ENCODE peak calls at places on chromosomes 5 and 9, in eight cellular contexts. M is HFF-Myc, L is HCT116, V is brain microvascular endothelial cell, H is GM03348, K is glutamatergic neuron, C is NCI-H82, A is iPS DF 6.9. J is an unnamed sample.

GRCh38 chr5:59039296-59040006 is 456.6 kb downstream of the RAB3C start:
- DNase-seq in M (no peak), L (no peak), V (peak; percentile 78), H (peak; percentile 84), K (peak; percentile 63), C (peak; percentile 55), A (no peak), J (peak; percentile 42)

GRCh38 chr5:107455111-107455544 is 215.6 kb downstream of the EFNA5 start:
- DNase-seq in M (no peak), L (no peak), V (no peak), H (peak; percentile 18), K (no peak), C (no peak), A (no peak), J (no peak)

GRCh38 chr9:68545033-68545705 is 4.5 kb upstream of the TMEM252 start:
- DNase-seq in M (no peak), L (no peak), V (no peak), H (no peak), K (no peak), C (no peak), A (no peak), J (no peak)

GRCh38 chr9:71683598-71684235 is 84.6 kb downstream of the CEMIP2 start:
- DNase-seq in M (no peak), L (peak; percentile 36), V (peak; percentile 31), H (peak; percentile 35), K (no peak), C (peak; percentile 91), A (no peak), J (peak; percentile 36)

GRCh38 chr9:127452481-127453092 is 1.3 kb downstream of the LRSAM1 start:
- DNase-seq in M (peak; percentile 22), L (no peak), V (no peak), H (no peak), K (no peak), C (no peak), A (no peak), J (peak; percentile 45)

GRCh38 chr9:136821333-136822031 is 13.7 kb downstream of the RABL6 start:
- DNase-seq in M (no peak), L (no peak), V (no peak), H (peak; percentile 55), K (peak; percentile 69), C (no peak), A (no peak), J (peak; percentile 17)

GRCh38 chr5:103228588-103228987 is 30.0 kb upstream of the MACIR start:
- DNase-seq in M (no peak), L (no peak), V (no peak), H (no peak), K (no peak), C (no peak), A (no peak), J (no peak)

GRCh38 chr9:93122721-93123221 is 11.3 kb downstream of the NINJ1 start:
- DNase-seq in M (no peak), L (no peak), V (no peak), H (no peak), K (peak; percentile 8), C (no peak), A (no peak), J (peak; percentile 8)

GRCh38 chr9:21513431-21513830 is 31.3 kb upstream of the IFNE start:
- DNase-seq in M (no peak), L (no peak), V (no peak), H (no peak), K (no peak), C (no peak), A (no peak), J (no peak)

GRCh38 chr5:10892135-10892910 is 131.3 kb upstream of the DAP start:
- DNase-seq in M (no peak), L (no peak), V (no peak), H (peak; percentile 12), K (no peak), C (no peak), A (no peak), J (no peak)

GRCh38 chr9:127170049-127170448 is 47.6 kb upstream of the ANGPTL2 start:
- DNase-seq in M (no peak), L (no peak), V (no peak), H (no peak), K (no peak), C (no peak), A (no peak), J (peak; percentile 3)

GRCh38 chr9:108953983-108954574 is 19.9 kb downstream of the ABITRAM start:
- DNase-seq in M (peak; percentile 27), L (peak; percentile 37), V (peak; percentile 14), H (peak; percentile 62), K (no peak), C (peak; percentile 48), A (no peak), J (no peak)

GRCh38 chr9:7186175-7186574 is 428.4 kb downstream of the KDM4C start:
- DNase-seq in M (peak; percentile 11), L (peak; percentile 12), V (peak; percentile 29), H (no peak), K (no peak), C (peak; percentile 50), A (peak; percentile 29), J (no peak)

GRCh38 chr5:180208038-180208434 is 975 bp downstream of the RASGEF1C start:
- DNase-seq in M (no peak), L (no peak), V (no peak), H (no peak), K (no peak), C (peak; percentile 18), A (no peak), J (no peak)

GRCh38 chr9:93244510-93245436 is 60.8 kb downstream of the WNK2 start:
- DNase-seq in M (no peak), L (no peak), V (no peak), H (no peak), K (no peak), C (no peak), A (no peak), J (no peak)

GRCh38 chr9:37284631-37285030 is 137.9 kb upstream of the GRHPR start:
- DNase-seq in M (no peak), L (no peak), V (no peak), H (no peak), K (no peak), C (no peak), A (no peak), J (no peak)

GRCh38 chr5:142816577-142816976 is 46.4 kb downstream of the ARHGAP26 start:
- DNase-seq in M (no peak), L (no peak), V (peak; percentile 64), H (peak; percentile 56), K (no peak), C (no peak), A (no peak), J (no peak)

GRCh38 chr5:93894471-93895354 is 153.3 kb upstream of the POU5F2 start:
- DNase-seq in M (no peak), L (peak; percentile 10), V (peak; percentile 10), H (no peak), K (no peak), C (peak; percentile 11), A (no peak), J (no peak)

GRCh38 chr9:71886015-71886414 is 25.0 kb downstream of the ABHD17B start:
- DNase-seq in M (no peak), L (no peak), V (no peak), H (no peak), K (no peak), C (no peak), A (no peak), J (no peak)

GRCh38 chr5:177588413-177588909 is 3.5 kb upstream of the TMED9 start:
- DNase-seq in M (no peak), L (no peak), V (no peak), H (no peak), K (no peak), C (no peak), A (no peak), J (no peak)

GRCh38 chr9:20621553-20622329 is 558 bp downstream of the MLLT3 start:
- DNase-seq in M (peak; percentile 50), L (no peak), V (peak; percentile 59), H (peak; percentile 76), K (peak; percentile 72), C (peak; percentile 68), A (no peak), J (peak; percentile 81)

GRCh38 chr9:89621676-89622075 is 16.9 kb downstream of the GADD45G start:
- DNase-seq in M (no peak), L (no peak), V (no peak), H (no peak), K (no peak), C (no peak), A (no peak), J (no peak)

GRCh38 chr9:1238407-1238806 is 188.2 kb downstream of the DMRT2 start:
- DNase-seq in M (no peak), L (no peak), V (no peak), H (no peak), K (no peak), C (no peak), A (no peak), J (no peak)

GRCh38 chr9:38171926-38172325 is 102.9 kb upstream of the SHB start:
- DNase-seq in M (no peak), L (no peak), V (no peak), H (no peak), K (no peak), C (no peak), A (no peak), J (no peak)

GRCh38 chr5:2223303-2223702 is 340.6 kb upstream of the IRX4 start:
- DNase-seq in M (no peak), L (no peak), V (no peak), H (no peak), K (no peak), C (no peak), A (no peak), J (no peak)

GRCh38 chr5:66987126-66987525 is 209.5 kb downstream of the CD180 start:
- DNase-seq in M (no peak), L (no peak), V (peak; percentile 25), H (peak; percentile 12), K (no peak), C (no peak), A (no peak), J (no peak)

GRCh38 chr9:35603506-35603985 is 1.5 kb upstream of the TESK1 start:
- DNase-seq in M (no peak), L (no peak), V (peak; percentile 53), H (peak; percentile 86), K (no peak), C (peak; percentile 62), A (no peak), J (peak; percentile 70)

GRCh38 chr9:130962418-130963316 is 23.6 kb upstream of the FIBCD1 start:
- DNase-seq in M (peak; percentile 65), L (peak; percentile 79), V (peak; percentile 92), H (peak; percentile 97), K (no peak), C (no peak), A (no peak), J (no peak)

GRCh38 chr9:25691786-25692185 is 13.5 kb upstream of the TUSC1 start:
- DNase-seq in M (no peak), L (no peak), V (peak; percentile 32), H (no peak), K (no peak), C (no peak), A (no peak), J (no peak)

J was measured in ovary.